ENCODE peak calls at places on chromosomes 2 and 18, in nine cellular contexts. One of them, this sample, is unnamed.

GRCh38 chr2:30273574-30273929 is 42.2 kb downstream of the LBH start:
- DNase-seq in neural crest cell: no peak
- DNase-seq in stomach: no peak
- DNase-seq in HCT116: no peak
- DNase-seq in AG04449: no peak
- DNase-seq in hepatocyte: no peak
- DNase-seq in progenitor cell of endocrine pancreas: no peak
- DNase-seq in upper lobe of right lung: no peak
- DNase-seq in neural progenitor cell: no peak
- DNase-seq in this sample: no peak

GRCh38 chr2:149458502-149458901 is 128.1 kb downstream of the LYPD6 start:
- DNase-seq in AG04449: no peak
- DNase-seq in progenitor cell of endocrine pancreas: no peak
- DNase-seq in HCT116: no peak
- DNase-seq in hepatocyte: no peak
- DNase-seq in stomach: no peak
- DNase-seq in upper lobe of right lung: no peak
- DNase-seq in neural crest cell: no peak
- DNase-seq in neural progenitor cell: no peak
- DNase-seq in this sample: no peak

GRCh38 chr2:175877845-175878563 is 124.1 kb downstream of the LNPK start:
- DNase-seq in upper lobe of right lung: no peak
- DNase-seq in stomach: no peak
- DNase-seq in progenitor cell of endocrine pancreas: no peak
- DNase-seq in HCT116: no peak
- DNase-seq in neural progenitor cell: no peak
- DNase-seq in hepatocyte: no peak
- DNase-seq in AG04449: no peak
- DNase-seq in neural crest cell: no peak
- DNase-seq in this sample: no peak

GRCh38 chr2:107383706-107384105 is 443.0 kb upstream of the RGPD4 start:
- DNase-seq in neural progenitor cell: no peak
- DNase-seq in upper lobe of right lung: no peak
- DNase-seq in AG04449: no peak
- DNase-seq in stomach: no peak
- DNase-seq in HCT116: no peak
- DNase-seq in progenitor cell of endocrine pancreas: no peak
- DNase-seq in neural crest cell: no peak
- DNase-seq in hepatocyte: no peak
- DNase-seq in this sample: no peak

GRCh38 chr2:182885771-182886170 is 19.3 kb upstream of the FRZB start:
- DNase-seq in neural progenitor cell: no peak
- DNase-seq in progenitor cell of endocrine pancreas: no peak
- DNase-seq in upper lobe of right lung: no peak
- DNase-seq in hepatocyte: no peak
- DNase-seq in HCT116: no peak
- DNase-seq in stomach: no peak
- DNase-seq in AG04449: no peak
- DNase-seq in neural crest cell: no peak
- DNase-seq in this sample: no peak

GRCh38 chr2:149489452-149489851 is 98.1 kb downstream of the MMADHC start:
- DNase-seq in AG04449: no peak
- DNase-seq in neural crest cell: no peak
- DNase-seq in HCT116: no peak
- DNase-seq in neural progenitor cell: peak
- DNase-seq in hepatocyte: no peak
- DNase-seq in stomach: no peak
- DNase-seq in upper lobe of right lung: no peak
- DNase-seq in progenitor cell of endocrine pancreas: no peak
- DNase-seq in this sample: no peak

GRCh38 chr18:47832348-47832747 is 98.1 kb downstream of the SMAD2 start:
- DNase-seq in progenitor cell of endocrine pancreas: no peak
- DNase-seq in HCT116: no peak
- DNase-seq in neural crest cell: no peak
- DNase-seq in upper lobe of right lung: no peak
- DNase-seq in AG04449: peak
- DNase-seq in neural progenitor cell: no peak
- DNase-seq in hepatocyte: no peak
- DNase-seq in stomach: no peak
- DNase-seq in this sample: no peak

GRCh38 chr2:1930956-1931914 is 186.9 kb upstream of the PXDN start:
- DNase-seq in HCT116: no peak
- DNase-seq in hepatocyte: no peak
- DNase-seq in progenitor cell of endocrine pancreas: no peak
- DNase-seq in neural progenitor cell: no peak
- DNase-seq in neural crest cell: no peak
- DNase-seq in AG04449: no peak
- DNase-seq in upper lobe of right lung: no peak
- DNase-seq in stomach: no peak
- DNase-seq in this sample: no peak

GRCh38 chr2:23901966-23902942 is 24.7 kb downstream of the ATAD2B start:
- DNase-seq in neural progenitor cell: no peak
- DNase-seq in stomach: no peak
- DNase-seq in progenitor cell of endocrine pancreas: no peak
- DNase-seq in upper lobe of right lung: no peak
- DNase-seq in hepatocyte: no peak
- DNase-seq in HCT116: no peak
- DNase-seq in AG04449: no peak
- DNase-seq in neural crest cell: no peak
- DNase-seq in this sample: no peak

GRCh38 chr2:134397146-134397896 is 143.4 kb downstream of the MGAT5 start:
- DNase-seq in HCT116: no peak
- DNase-seq in neural progenitor cell: no peak
- DNase-seq in hepatocyte: no peak
- DNase-seq in progenitor cell of endocrine pancreas: no peak
- DNase-seq in upper lobe of right lung: no peak
- DNase-seq in neural crest cell: no peak
- DNase-seq in AG04449: no peak
- DNase-seq in stomach: no peak
- DNase-seq in this sample: no peak

GRCh38 chr2:170573660-170574059 is 141.5 kb upstream of the SP5 start:
- DNase-seq in HCT116: no peak
- DNase-seq in hepatocyte: no peak
- DNase-seq in progenitor cell of endocrine pancreas: no peak
- DNase-seq in neural crest cell: no peak
- DNase-seq in stomach: no peak
- DNase-seq in neural progenitor cell: no peak
- DNase-seq in upper lobe of right lung: no peak
- DNase-seq in AG04449: no peak
- DNase-seq in this sample: no peak

GRCh38 chr18:62384610-62385097 is 59.5 kb downstream of the TNFRSF11A start:
- DNase-seq in HCT116: no peak
- DNase-seq in progenitor cell of endocrine pancreas: peak
- DNase-seq in AG04449: no peak
- DNase-seq in hepatocyte: peak
- DNase-seq in neural crest cell: peak
- DNase-seq in stomach: no peak
- DNase-seq in upper lobe of right lung: no peak
- DNase-seq in neural progenitor cell: peak
- DNase-seq in this sample: no peak

GRCh38 chr2:150817422-150817821 is 330.0 kb upstream of the RND3 start:
- DNase-seq in progenitor cell of endocrine pancreas: no peak
- DNase-seq in neural crest cell: no peak
- DNase-seq in hepatocyte: no peak
- DNase-seq in AG04449: no peak
- DNase-seq in neural progenitor cell: no peak
- DNase-seq in HCT116: no peak
- DNase-seq in stomach: no peak
- DNase-seq in upper lobe of right lung: no peak
- DNase-seq in this sample: no peak

GRCh38 chr2:190093793-190094192 is 31.3 kb upstream of the MSTN start:
- DNase-seq in hepatocyte: peak
- DNase-seq in progenitor cell of endocrine pancreas: no peak
- DNase-seq in neural progenitor cell: no peak
- DNase-seq in AG04449: no peak
- DNase-seq in upper lobe of right lung: no peak
- DNase-seq in neural crest cell: no peak
- DNase-seq in stomach: no peak
- DNase-seq in HCT116: no peak
- DNase-seq in this sample: no peak

GRCh38 chr2:240651185-240651584 is 25.9 kb downstream of the GPR35 start:
- DNase-seq in HCT116: no peak
- DNase-seq in hepatocyte: no peak
- DNase-seq in neural progenitor cell: no peak
- DNase-seq in stomach: no peak
- DNase-seq in AG04449: no peak
- DNase-seq in neural crest cell: no peak
- DNase-seq in upper lobe of right lung: no peak
- DNase-seq in progenitor cell of endocrine pancreas: no peak
- DNase-seq in this sample: peak

GRCh38 chr18:50817898-50818250 is 1.9 kb downstream of the MRO start:
- DNase-seq in neural crest cell: no peak
- DNase-seq in stomach: no peak
- DNase-seq in progenitor cell of endocrine pancreas: no peak
- DNase-seq in AG04449: peak
- DNase-seq in HCT116: no peak
- DNase-seq in neural progenitor cell: no peak
- DNase-seq in upper lobe of right lung: no peak
- DNase-seq in hepatocyte: no peak
- DNase-seq in this sample: no peak

GRCh38 chr2:72325592-72326422 is 178.1 kb upstream of the CYP26B1 start:
- DNase-seq in neural crest cell: no peak
- DNase-seq in upper lobe of right lung: no peak
- DNase-seq in neural progenitor cell: peak
- DNase-seq in progenitor cell of endocrine pancreas: no peak
- DNase-seq in hepatocyte: peak
- DNase-seq in AG04449: no peak
- DNase-seq in stomach: peak
- DNase-seq in HCT116: no peak
- DNase-seq in this sample: peak
- TF ChIP-seq CTCF in neural crest cell: peak
- TF ChIP-seq CTCF in upper lobe of right lung: peak
- TF ChIP-seq CTCF in neural progenitor cell: peak
- TF ChIP-seq CTCF in progenitor cell of endocrine pancreas: peak
- TF ChIP-seq CTCF in hepatocyte: peak
- TF ChIP-seq CTCF in AG04449: peak
- TF ChIP-seq CTCF in stomach: no peak
- TF ChIP-seq CTCF in HCT116: peak
- TF ChIP-seq CTCF in this sample: peak

GRCh38 chr18:78418379-78418778 is 561.2 kb upstream of the SALL3 start:
- DNase-seq in AG04449: no peak
- DNase-seq in upper lobe of right lung: no peak
- DNase-seq in HCT116: no peak
- DNase-seq in progenitor cell of endocrine pancreas: no peak
- DNase-seq in neural progenitor cell: no peak
- DNase-seq in hepatocyte: no peak
- DNase-seq in neural crest cell: no peak
- DNase-seq in stomach: no peak
- DNase-seq in this sample: no peak

GRCh38 chr18:78420116-78420515 is 559.5 kb upstream of the SALL3 start:
- DNase-seq in progenitor cell of endocrine pancreas: no peak
- DNase-seq in HCT116: no peak
- DNase-seq in neural progenitor cell: no peak
- DNase-seq in AG04449: no peak
- DNase-seq in upper lobe of right lung: no peak
- DNase-seq in hepatocyte: no peak
- DNase-seq in stomach: no peak
- DNase-seq in neural crest cell: no peak
- DNase-seq in this sample: no peak

GRCh38 chr18:78421392-78421791 is 558.2 kb upstream of the SALL3 start:
- DNase-seq in stomach: no peak
- DNase-seq in neural crest cell: no peak
- DNase-seq in AG04449: no peak
- DNase-seq in progenitor cell of endocrine pancreas: no peak
- DNase-seq in upper lobe of right lung: no peak
- DNase-seq in hepatocyte: no peak
- DNase-seq in HCT116: no peak
- DNase-seq in neural progenitor cell: no peak
- DNase-seq in this sample: no peak

GRCh38 chr18:78414302-78414701 is 565.3 kb upstream of the SALL3 start:
- DNase-seq in stomach: no peak
- DNase-seq in upper lobe of right lung: no peak
- DNase-seq in progenitor cell of endocrine pancreas: no peak
- DNase-seq in neural crest cell: no peak
- DNase-seq in AG04449: no peak
- DNase-seq in neural progenitor cell: no peak
- DNase-seq in HCT116: no peak
- DNase-seq in hepatocyte: no peak
- DNase-seq in this sample: no peak

DNA sequence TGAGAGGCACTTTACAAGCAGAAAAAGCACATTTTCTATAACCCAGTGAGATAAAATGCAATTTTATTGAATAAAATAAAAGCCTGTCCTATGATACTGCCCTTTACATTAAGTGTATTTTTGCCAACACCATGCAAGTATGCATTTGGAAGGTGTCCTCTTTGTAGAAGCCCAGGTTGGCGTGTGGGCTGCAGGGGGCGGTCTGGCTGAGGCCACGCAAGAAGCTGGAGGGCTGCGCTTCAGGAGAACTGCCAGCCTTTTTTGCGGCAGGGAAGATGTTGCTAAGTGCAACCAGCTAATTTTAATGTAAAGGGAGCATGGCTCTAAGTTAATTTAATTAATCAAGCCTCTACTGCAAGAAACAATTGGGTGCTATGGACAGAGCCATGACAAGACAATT is 562.8 kb upstream of the SALL3 start:
- DNase-seq in HCT116: no peak
- DNase-seq in stomach: no peak
- DNase-seq in neural progenitor cell: peak
- DNase-seq in AG04449: no peak
- DNase-seq in upper lobe of right lung: no peak
- DNase-seq in progenitor cell of endocrine pancreas: no peak
- DNase-seq in neural crest cell: no peak
- DNase-seq in hepatocyte: no peak
- DNase-seq in this sample: no peak
- TF ChIP-seq CTCF in HCT116: no peak
- TF ChIP-seq CTCF in stomach: no peak
- TF ChIP-seq CTCF in neural progenitor cell: peak
- TF ChIP-seq CTCF in AG04449: no peak
- TF ChIP-seq CTCF in upper lobe of right lung: no peak
- TF ChIP-seq CTCF in progenitor cell of endocrine pancreas: no peak
- TF ChIP-seq CTCF in neural crest cell: no peak
- TF ChIP-seq CTCF in hepatocyte: no peak
- TF ChIP-seq CTCF in this sample: no peak

GRCh38 chr2:215311625-215312394 is at the start of gene ATIC:
- DNase-seq in upper lobe of right lung: peak
- DNase-seq in AG04449: peak
- DNase-seq in HCT116: peak
- DNase-seq in neural crest cell: peak
- DNase-seq in hepatocyte: peak
- DNase-seq in neural progenitor cell: peak
- DNase-seq in progenitor cell of endocrine pancreas: peak
- DNase-seq in stomach: peak
- DNase-seq in this sample: peak
- TF ChIP-seq CTCF in upper lobe of right lung: no peak
- TF ChIP-seq CTCF in AG04449: peak
- TF ChIP-seq CTCF in HCT116: no peak
- TF ChIP-seq CTCF in neural crest cell: peak
- TF ChIP-seq CTCF in hepatocyte: no peak
- TF ChIP-seq CTCF in neural progenitor cell: no peak
- TF ChIP-seq CTCF in progenitor cell of endocrine pancreas: no peak
- TF ChIP-seq CTCF in stomach: no peak
- TF ChIP-seq CTCF in this sample: no peak

DNA sequence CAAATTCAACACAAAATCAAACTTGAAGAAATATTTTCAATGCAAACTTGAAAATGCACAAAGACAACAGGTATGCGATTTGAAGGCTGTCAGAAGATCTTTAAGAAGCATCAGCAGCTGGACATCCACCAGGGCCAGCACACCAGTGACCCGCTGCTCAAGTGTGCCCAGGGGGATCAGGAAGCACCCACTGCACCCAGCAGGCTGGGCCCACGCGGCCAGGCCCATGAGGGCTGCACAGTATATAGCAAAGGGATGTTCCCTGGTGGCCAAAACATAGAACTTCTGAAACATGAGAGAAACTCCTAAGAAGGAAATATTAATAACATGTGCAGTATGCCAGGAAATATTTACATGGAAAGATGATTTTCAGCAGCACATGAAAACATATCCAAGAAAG is 25.0 kb downstream of the WDFY1 start:
- DNase-seq in HCT116: no peak
- DNase-seq in neural crest cell: no peak
- DNase-seq in neural progenitor cell: no peak
- DNase-seq in hepatocyte: no peak
- DNase-seq in stomach: no peak
- DNase-seq in progenitor cell of endocrine pancreas: no peak
- DNase-seq in upper lobe of right lung: no peak
- DNase-seq in AG04449: no peak
- DNase-seq in this sample: no peak
- TF ChIP-seq CTCF in HCT116: peak
- TF ChIP-seq CTCF in neural crest cell: no peak
- TF ChIP-seq CTCF in neural progenitor cell: no peak
- TF ChIP-seq CTCF in hepatocyte: no peak
- TF ChIP-seq CTCF in stomach: no peak
- TF ChIP-seq CTCF in progenitor cell of endocrine pancreas: no peak
- TF ChIP-seq CTCF in upper lobe of right lung: no peak
- TF ChIP-seq CTCF in AG04449: no peak
- TF ChIP-seq CTCF in this sample: no peak

This sample was measured in Calu3.